ENCODE peak calls at places on chromosome 20, in six cellular contexts. One of them, this sample, is unnamed.

GRCh38 chr20:53040678-53041674 is 68.8 kb downstream of the TSHZ2 start:
- DNase-seq in fibroblast of lung: peak
- DNase-seq in retina: no peak
- DNase-seq in HCT116: no peak
- DNase-seq in nucleus accumbens: no peak
- DNase-seq in SJSA1: no peak
- DNase-seq in this sample: no peak

GRCh38 chr20:6663751-6664388 is 103.6 kb upstream of the BMP2 start:
- DNase-seq in HCT116: no peak
- DNase-seq in nucleus accumbens: no peak
- DNase-seq in retina: no peak
- DNase-seq in fibroblast of lung: peak
- DNase-seq in SJSA1: no peak
- DNase-seq in this sample: no peak

GRCh38 chr20:19750207-19750606 is 7.9 kb upstream of the RIN2 start:
- DNase-seq in fibroblast of lung: no peak
- DNase-seq in nucleus accumbens: no peak
- DNase-seq in SJSA1: no peak
- DNase-seq in retina: no peak
- DNase-seq in HCT116: no peak
- DNase-seq in this sample: no peak

GRCh38 chr20:40144581-40144980 is 544.5 kb downstream of the MAFB start:
- DNase-seq in nucleus accumbens: no peak
- DNase-seq in fibroblast of lung: no peak
- DNase-seq in retina: no peak
- DNase-seq in HCT116: no peak
- DNase-seq in SJSA1: no peak
- DNase-seq in this sample: no peak

GRCh38 chr20:60068509-60068908 is 110.3 kb downstream of the CDH26 start:
- DNase-seq in retina: no peak
- DNase-seq in nucleus accumbens: no peak
- DNase-seq in SJSA1: no peak
- DNase-seq in fibroblast of lung: no peak
- DNase-seq in HCT116: no peak
- DNase-seq in this sample: no peak

GRCh38 chr20:62120365-62120762 is 1.9 kb upstream of the LSM14B start:
- DNase-seq in SJSA1: no peak
- DNase-seq in nucleus accumbens: no peak
- DNase-seq in fibroblast of lung: no peak
- DNase-seq in HCT116: no peak
- DNase-seq in retina: no peak
- DNase-seq in this sample: no peak

GRCh38 chr20:13868331-13868730 is 83.5 kb downstream of the NDUFAF5 start:
- DNase-seq in fibroblast of lung: peak
- DNase-seq in nucleus accumbens: peak
- DNase-seq in HCT116: no peak
- DNase-seq in retina: no peak
- DNase-seq in SJSA1: no peak
- DNase-seq in this sample: no peak

GRCh38 chr20:11207749-11208502 is 534.1 kb upstream of the JAG1 start:
- DNase-seq in retina: no peak
- DNase-seq in nucleus accumbens: peak
- DNase-seq in HCT116: peak
- DNase-seq in SJSA1: peak
- DNase-seq in fibroblast of lung: peak
- DNase-seq in this sample: peak

GRCh38 chr20:17956099-17956685 is 12.4 kb downstream of the SNX5 start:
- DNase-seq in nucleus accumbens: no peak
- DNase-seq in fibroblast of lung: no peak
- DNase-seq in HCT116: no peak
- DNase-seq in retina: no peak
- DNase-seq in SJSA1: no peak
- DNase-seq in this sample: no peak

GRCh38 chr20:34475979-34476736 is 40.1 kb upstream of the DYNLRB1 start:
- DNase-seq in retina: peak
- DNase-seq in HCT116: no peak
- DNase-seq in fibroblast of lung: peak
- DNase-seq in SJSA1: peak
- DNase-seq in nucleus accumbens: peak
- DNase-seq in this sample: no peak

GRCh38 chr20:40072907-40073306 is 616.1 kb downstream of the MAFB start:
- DNase-seq in retina: no peak
- DNase-seq in nucleus accumbens: no peak
- DNase-seq in fibroblast of lung: no peak
- DNase-seq in SJSA1: no peak
- DNase-seq in HCT116: no peak
- DNase-seq in this sample: no peak

GRCh38 chr20:44695295-44696230 is 19.6 kb upstream of the CCN5 start:
- DNase-seq in fibroblast of lung: peak
- DNase-seq in SJSA1: no peak
- DNase-seq in nucleus accumbens: no peak
- DNase-seq in retina: no peak
- DNase-seq in HCT116: no peak
- DNase-seq in this sample: no peak

GRCh38 chr20:46430921-46431712 is 24.7 kb upstream of the ELMO2 start:
- DNase-seq in retina: no peak
- DNase-seq in SJSA1: no peak
- DNase-seq in HCT116: no peak
- DNase-seq in nucleus accumbens: peak
- DNase-seq in fibroblast of lung: no peak
- DNase-seq in this sample: no peak

GRCh38 chr20:57500235-57500634 is 24.7 kb downstream of the CTCFL start:
- DNase-seq in fibroblast of lung: no peak
- DNase-seq in SJSA1: no peak
- DNase-seq in retina: no peak
- DNase-seq in HCT116: no peak
- DNase-seq in nucleus accumbens: no peak
- DNase-seq in this sample: no peak

GRCh38 chr20:40634891-40635290 is 54.1 kb downstream of the MAFB start:
- DNase-seq in HCT116: no peak
- DNase-seq in nucleus accumbens: no peak
- DNase-seq in SJSA1: no peak
- DNase-seq in retina: no peak
- DNase-seq in fibroblast of lung: no peak
- DNase-seq in this sample: no peak

GRCh38 chr20:61554617-61555016 is 302.6 kb downstream of the CDH4 start:
- DNase-seq in HCT116: no peak
- DNase-seq in retina: no peak
- DNase-seq in SJSA1: no peak
- DNase-seq in fibroblast of lung: no peak
- DNase-seq in nucleus accumbens: no peak
- DNase-seq in this sample: no peak